ENCODE peak calls at places on chromosomes 6 and 20, in four cellular contexts. K is bronchial epithelial cell; Z is stimulated activated CD4-positive, alpha-beta T cell treated with anti-CD3 and anti-CD28 coated beads, Interleukin-2, amount 100 ng/mL, for 48 hours; Y is stimulated activated naive B cell treated with anti-CD40 and anti-IgM and Interleukin-4, amounts not matched to agents 10 μg/mL and 1 μg/mL and 100 μg/mL, for 72 hours. C is an unnamed sample.

GRCh38 chr6:84093405-84094049 is 60.0 kb downstream of the MRAP2 start:
- DNase-seq in K (peak; percentile 34), Z (no peak), Y (no peak), C (peak; percentile 93)

GRCh38 chr6:158996863-158997262 is 3.1 kb downstream of the RSPH3 start:
- DNase-seq in K (no peak), Z (no peak), Y (no peak), C (peak; percentile 62)

GRCh38 chr6:127956260-127956888 is 55.5 kb upstream of the THEMIS start:
- DNase-seq in K (peak; percentile 41), Z (no peak), Y (no peak), C (no peak)

GRCh38 chr20:49186535-49187329 is 1.4 kb downstream of the STAU1 start:
- DNase-seq in K (peak; percentile 65), Z (peak; percentile 52), Y (peak; percentile 21), C (no peak)

GRCh38 chr20:5061209-5061608 is 58.5 kb downstream of the PCNA start:
- DNase-seq in K (peak; percentile 99), Z (no peak), Y (no peak), C (no peak)

GRCh38 chr6:126176266-126176665 is 163.6 kb upstream of the CENPW start:
- DNase-seq in K (peak; percentile 21), Z (no peak), Y (no peak), C (peak; percentile 14)

GRCh38 chr20:62008643-62009183 is 57.0 kb downstream of the TAF4 start:
- DNase-seq in K (no peak), Z (no peak), Y (no peak), C (no peak)

GRCh38 chr20:2922957-2923356 is 49.7 kb downstream of the PTPRA start:
- DNase-seq in K (peak; percentile 13), Z (no peak), Y (no peak), C (no peak)

GRCh38 chr6:136014454-136015421 is 163.2 kb downstream of the PDE7B start:
- DNase-seq in K (peak; percentile 22), Z (no peak), Y (no peak), C (no peak)

GRCh38 chr20:63706852-63707557 is 771 bp downstream of the ARFRP1 start:
- DNase-seq in K (peak; percentile 55), Z (peak; percentile 62), Y (peak; percentile 53), C (no peak)

GRCh38 chr6:136262940-136263339 is 12.8 kb upstream of the MTFR2 start:
- DNase-seq in K (no peak), Z (no peak), Y (no peak), C (no peak)

GRCh38 chr6:82185948-82186347 is 61.6 kb downstream of the IBTK start:
- DNase-seq in K (no peak), Z (no peak), Y (no peak), C (no peak)

GRCh38 chr20:37406010-37406998 is 60.4 kb downstream of the SRC start:
- DNase-seq in K (peak; percentile 17), Z (peak; percentile 38), Y (no peak), C (peak; percentile 65)

GRCh38 chr6:152122434-152122833 is 315.0 kb downstream of the ESR1 start:
- DNase-seq in K (no peak), Z (no peak), Y (no peak), C (no peak)

GRCh38 chr6:146871613-146872465 is 273.1 kb downstream of the ADGB start:
- DNase-seq in K (no peak), Z (no peak), Y (no peak), C (no peak)

GRCh38 chr20:36728986-36729385 is 16.9 kb downstream of the NDRG3 start:
- DNase-seq in K (peak; percentile 69), Z (no peak), Y (no peak), C (peak; percentile 13)

GRCh38 chr20:32965581-32966373 is 38.5 kb downstream of the SUN5 start:
- DNase-seq in K (no peak), Z (no peak), Y (no peak), C (no peak)

GRCh38 chr6:5181494-5182287 is 79.1 kb downstream of the LYRM4 start:
- DNase-seq in K (no peak), Z (no peak), Y (no peak), C (peak; percentile 75)

GRCh38 chr6:82624251-82624650 is 260.6 kb downstream of the TPBG start:
- DNase-seq in K (no peak), Z (no peak), Y (no peak), C (no peak)

GRCh38 chr20:2230671-2231488 is 64.9 kb upstream of the TGM3 start:
- DNase-seq in K (no peak), Z (no peak), Y (no peak), C (no peak)

GRCh38 chr6:57017069-57017468 is 29.4 kb upstream of the KIAA1586 start:
- DNase-seq in K (no peak), Z (no peak), Y (no peak), C (no peak)

GRCh38 chr6:143286280-143286795 is 164.2 kb downstream of the ADAT2 start:
- DNase-seq in K (peak; percentile 96), Z (no peak), Y (no peak), C (no peak)

GRCh38 chr6:138795809-138796469 is at the start of gene ECT2L:
- DNase-seq in K (peak; percentile 49), Z (no peak), Y (no peak), C (no peak)

GRCh38 chr6:7151381-7151780 is 43.6 kb downstream of the RREB1 start:
- DNase-seq in K (no peak), Z (no peak), Y (no peak), C (no peak)

GRCh38 chr6:89392823-89393222 is 19.2 kb downstream of the RRAGD start:
- DNase-seq in K (no peak), Z (no peak), Y (no peak), C (no peak)

GRCh38 chr6:108665495-108666196 is 104.9 kb downstream of the FOXO3 start:
- DNase-seq in K (no peak), Z (no peak), Y (no peak), C (no peak)

GRCh38 chr6:136521430-136521829 is 28.8 kb downstream of the MAP7 start:
- DNase-seq in K (no peak), Z (no peak), Y (no peak), C (no peak)

GRCh38 chr6:74891358-74891811 is 314.5 kb downstream of the COL12A1 start:
- DNase-seq in K (no peak), Z (no peak), Y (no peak), C (no peak)

GRCh38 chr6:46688117-46688965 is 656 bp downstream of the TDRD6 start:
- DNase-seq in K (no peak), Z (no peak), Y (no peak), C (no peak)

GRCh38 chr20:13061381-13061780 is 52.6 kb downstream of the SPTLC3 start:
- DNase-seq in K (peak; percentile 78), Z (no peak), Y (no peak), C (no peak)

GRCh38 chr6:80767808-80768207 is 661.3 kb downstream of the BCKDHB start:
- DNase-seq in K (peak; percentile 65), Z (no peak), Y (no peak), C (no peak)

GRCh38 chr20:19817017-19817416 is 59.0 kb downstream of the RIN2 start:
- DNase-seq in K (peak; percentile 98), Z (no peak), Y (no peak), C (no peak)

GRCh38 chr6:56690519-56691200 is 48.0 kb upstream of the DST start:
- DNase-seq in K (peak; percentile 74), Z (no peak), Y (no peak), C (no peak)

GRCh38 chr20:34439168-34439567 is 76.1 kb downstream of the ITCH start:
- DNase-seq in K (no peak), Z (no peak), Y (no peak), C (no peak)

GRCh38 chr20:2521369-2522305 is 12.9 kb upstream of the ZNF343 start:
- DNase-seq in K (peak; percentile 26), Z (peak; percentile 53), Y (no peak), C (no peak)

GRCh38 chr20:62969939-62970306 is 17.4 kb downstream of the SLC17A9 start:
- DNase-seq in K (no peak), Z (no peak), Y (no peak), C (no peak)

GRCh38 chr20:1375515-1375914 is 17.3 kb downstream of the FKBP1A start:
- DNase-seq in K (peak; percentile 23), Z (no peak), Y (no peak), C (peak; percentile 24)

GRCh38 chr6:47478233-47479155 is 905 bp downstream of the CD2AP start:
- DNase-seq in K (peak; percentile 46), Z (no peak), Y (no peak), C (no peak)